ENCODE peak calls at places on chromosomes 11 and 22, in six cellular contexts. X is pancreas; Z is Peyer's patch; B is psoas muscle; G is CD4-positive, alpha-beta memory T cell; Y is SK-N-SH. N is an unnamed sample. For H3K4me1 and H3K36me3, the result is how much of the 10 kb centered on the place peaks cover.

GRCh38 chr22:24977370-24978230 is 25.1 kb downstream of the KIAA1671 start:
- DNase-seq in X (no peak), Z (peak), B (peak), G (no peak), Y (no peak), N (no peak)

GRCh38 chr11:123536690-123537437 is 106.8 kb downstream of the GRAMD1B start:
- DNase-seq in X (no peak), Z (no peak), B (no peak), G (no peak), Y (no peak), N (peak)

GRCh38 chr11:12089473-12089872 is 20.9 kb upstream of the MICAL2 start:
- DNase-seq in X (no peak), Z (peak), B (no peak), G (no peak), Y (no peak), N (no peak)

GRCh38 chr11:126627376-126627775 is 271.9 kb downstream of the ST3GAL4 start:
- DNase-seq in X (no peak), Z (no peak), B (no peak), G (no peak), Y (no peak), N (no peak)

GRCh38 chr22:23054531-23055257 is 15.6 kb upstream of the GNAZ start:
- DNase-seq in X (peak), Z (peak), B (no peak), G (no peak), Y (no peak), N (no peak)

GRCh38 chr11:111324277-111324720 is 26.0 kb downstream of the POU2AF3 start:
- DNase-seq in X (no peak), Z (no peak), B (no peak), G (no peak), Y (no peak), N (no peak)

GRCh38 chr22:35961480-35961902 is 67.1 kb downstream of the RBFOX2 start:
- DNase-seq in X (no peak), Z (no peak), B (peak), G (no peak), Y (peak), N (peak)

GRCh38 chr22:49201046-49201970 is 626.4 kb downstream of the BRD1 start:
- DNase-seq in X (peak), Z (peak), B (no peak), G (no peak), Y (no peak), N (no peak)

GRCh38 chr22:47213571-47214230 is 451.3 kb downstream of the TBC1D22A start:
- DNase-seq in X (no peak), Z (peak), B (no peak), G (peak), Y (peak), N (peak)

GRCh38 chr11:131808466-131808865 is 438.1 kb downstream of the NTM start:
- DNase-seq in X (no peak), Z (no peak), B (no peak), G (no peak), Y (no peak), N (no peak)

GRCh38 chr11:28132541-28132940 is 24.4 kb downstream of the METTL15 start:
- DNase-seq in X (no peak), Z (no peak), B (no peak), G (no peak), Y (no peak), N (no peak)

GRCh38 chr11:124717786-124718634 is 21.7 kb upstream of the NRGN start:
- DNase-seq in X (peak), Z (no peak), B (peak), G (peak), Y (peak), N (peak)

GRCh38 chr11:14336507-14337503 is 22.2 kb downstream of the RRAS2 start:
- DNase-seq in X (no peak), Z (no peak), B (no peak), G (no peak), Y (no peak), N (no peak)

GRCh38 chr11:9642894-9643293 is 21.0 kb upstream of the SWAP70 start:
- DNase-seq in X (no peak), Z (no peak), B (no peak), G (no peak), Y (no peak), N (no peak)

GRCh38 chr11:130691581-130691980 is 224.7 kb downstream of the SNX19 start:
- DNase-seq in X (no peak), Z (no peak), B (no peak), G (no peak), Y (no peak), N (no peak)

GRCh38 chr11:27700351-27701261 is at the start of gene BDNF:
- DNase-seq in X (peak), Z (peak), B (peak), G (no peak), Y (peak), N (no peak)

GRCh38 chr11:117949062-117949461 is 19.9 kb upstream of the TMPRSS13 start:
- DNase-seq in X (no peak), Z (no peak), B (no peak), G (no peak), Y (no peak), N (no peak)
- H3K4me1 ChIP-seq in X (under half), Z (under half), B (under half), G (half or more), Y (under half), N (under half)

GRCh38 chr11:61150656-61151544 is 10.3 kb downstream of the VPS37C start:
- DNase-seq in X (peak), Z (no peak), B (no peak), G (no peak), Y (no peak), N (no peak)
- H3K4me3 ChIP-seq in X (no peak), Z (no peak), B (peak), G (no peak), Y (no peak), N (no peak)

GRCh38 chr11:66368484-66368883 is 3.1 kb downstream of the SLC29A2 start:
- DNase-seq in X (no peak), Z (no peak), B (no peak), G (no peak), Y (no peak), N (no peak)
- H3K36me3 ChIP-seq in X (under half), Z (under half), B (under half), G (under half), Y (under half), N (half or more)

DNA sequence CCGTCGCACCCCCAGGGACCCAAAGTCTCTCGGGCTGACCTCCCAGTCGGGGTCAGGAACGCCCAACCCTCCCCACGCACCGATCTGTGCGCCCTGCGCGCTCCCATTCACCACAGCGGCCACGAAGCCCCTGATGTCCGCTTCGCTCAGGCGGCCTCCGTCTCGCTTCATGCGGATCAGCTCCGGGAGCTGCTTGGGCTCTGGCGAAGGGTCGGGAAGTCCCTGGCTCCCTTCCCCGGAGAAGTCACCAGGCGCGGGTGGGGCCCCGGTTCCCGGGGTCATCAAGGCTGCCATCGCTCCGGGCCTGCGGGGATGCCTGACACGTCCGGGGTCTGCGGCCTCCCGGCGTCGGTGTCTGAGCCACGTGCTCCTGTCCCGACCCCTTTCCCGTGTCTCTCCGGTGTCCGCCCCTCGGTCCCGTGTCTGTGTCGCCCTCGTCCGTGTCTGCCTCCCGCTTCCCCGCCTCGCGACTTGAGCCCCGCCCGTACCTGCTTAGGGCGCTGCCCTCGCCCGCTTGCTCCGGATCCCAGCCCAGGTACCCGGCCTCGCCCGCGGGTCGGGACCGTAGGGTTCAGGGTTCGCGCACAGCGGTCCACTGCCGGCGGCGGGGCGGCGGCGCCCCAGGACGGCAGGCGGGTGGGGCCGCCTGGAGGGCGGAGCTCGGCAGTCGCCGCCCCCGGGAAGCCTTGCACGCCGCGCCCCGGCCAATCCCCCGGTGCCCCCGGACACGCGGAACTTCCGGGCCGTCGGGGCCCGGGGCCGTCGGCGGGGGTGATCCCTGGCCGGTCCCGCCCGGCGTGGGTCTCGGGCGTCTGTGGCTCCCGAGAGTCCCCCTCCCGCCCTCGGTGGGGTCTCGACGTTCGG is at the start of gene TYMP:
- DNase-seq in X (peak), Z (peak), B (peak), G (peak), Y (no peak), N (no peak)
- H3K4me1 ChIP-seq in X (under half), Z (under half), B (under half), G (half or more), Y (under half), N (under half)

GRCh38 chr11:110027627-110028371 is 65.4 kb upstream of the ZC3H12C start:
- DNase-seq in X (no peak), Z (no peak), B (no peak), G (no peak), Y (no peak), N (no peak)

GRCh38 chr11:110028904-110029303 is 64.3 kb upstream of the ZC3H12C start:
- DNase-seq in X (no peak), Z (no peak), B (no peak), G (no peak), Y (no peak), N (no peak)

GRCh38 chr11:110023711-110024110 is 69.5 kb upstream of the ZC3H12C start:
- DNase-seq in X (no peak), Z (no peak), B (no peak), G (no peak), Y (no peak), N (no peak)

GRCh38 chr11:110029714-110030113 is 63.5 kb upstream of the ZC3H12C start:
- DNase-seq in X (no peak), Z (no peak), B (no peak), G (no peak), Y (no peak), N (no peak)

GRCh38 chr11:110026823-110027626 is 66.2 kb upstream of the ZC3H12C start:
- DNase-seq in X (no peak), Z (no peak), B (no peak), G (no peak), Y (no peak), N (no peak)
- H3K4me3 ChIP-seq in X (no peak), Z (no peak), B (no peak), G (no peak), Y (no peak), N (no peak)

N was measured in HAP-1.